ENCODE peak calls at places on chromosomes 16 and 17, in five cellular contexts. One of them, this sample, is unnamed.

GRCh38 chr17:58677204-58677880 is 14.5 kb downstream of the TEX14 start:
- DNase-seq in HCT116: no peak
- DNase-seq in stomach: no peak
- DNase-seq in GM12878: no peak
- DNase-seq in transverse colon: no peak
- DNase-seq in this sample: no peak

GRCh38 chr16:87123356-87124001 is 193.7 kb downstream of the C16orf95 start:
- DNase-seq in HCT116: no peak
- DNase-seq in stomach: no peak
- DNase-seq in transverse colon: no peak
- DNase-seq in GM12878: no peak
- DNase-seq in this sample: no peak

GRCh38 chr16:52497067-52497816 is 49.7 kb downstream of the TOX3 start:
- DNase-seq in stomach: no peak
- DNase-seq in transverse colon: no peak
- DNase-seq in GM12878: no peak
- DNase-seq in HCT116: no peak
- DNase-seq in this sample: no peak

GRCh38 chr17:60134396-60135159 is 15.2 kb upstream of the CA4 start:
- DNase-seq in stomach: peak
- DNase-seq in GM12878: no peak
- DNase-seq in transverse colon: no peak
- DNase-seq in HCT116: no peak
- DNase-seq in this sample: no peak

GRCh38 chr16:47258874-47259461 is 115.2 kb upstream of the NETO2 start:
- DNase-seq in GM12878: peak
- DNase-seq in HCT116: peak
- DNase-seq in stomach: no peak
- DNase-seq in transverse colon: no peak
- DNase-seq in this sample: no peak

GRCh38 chr17:67239597-67239996 is 5.4 kb downstream of the HELZ start:
- DNase-seq in transverse colon: no peak
- DNase-seq in GM12878: no peak
- DNase-seq in HCT116: no peak
- DNase-seq in stomach: no peak
- DNase-seq in this sample: no peak

GRCh38 chr17:72422505-72423285 is 301.9 kb downstream of the SOX9 start:
- DNase-seq in GM12878: peak
- DNase-seq in HCT116: peak
- DNase-seq in stomach: peak
- DNase-seq in transverse colon: peak
- DNase-seq in this sample: no peak

GRCh38 chr17:20092292-20092867 is 83.2 kb downstream of the SPECC1 start:
- DNase-seq in stomach: no peak
- DNase-seq in GM12878: no peak
- DNase-seq in transverse colon: no peak
- DNase-seq in HCT116: no peak
- DNase-seq in this sample: peak

GRCh38 chr17:28878981-28879380 is 18.6 kb downstream of the FLOT2 start:
- DNase-seq in HCT116: peak
- DNase-seq in transverse colon: no peak
- DNase-seq in stomach: peak
- DNase-seq in GM12878: no peak
- DNase-seq in this sample: peak

GRCh38 chr17:28880572-28880945 is 17.0 kb downstream of the FLOT2 start:
- DNase-seq in HCT116: no peak
- DNase-seq in stomach: no peak
- DNase-seq in GM12878: no peak
- DNase-seq in transverse colon: no peak
- DNase-seq in this sample: peak

GRCh38 chr17:28879886-28880571 is 17.5 kb downstream of the FLOT2 start:
- DNase-seq in HCT116: no peak
- DNase-seq in transverse colon: no peak
- DNase-seq in GM12878: no peak
- DNase-seq in stomach: no peak
- DNase-seq in this sample: peak

GRCh38 chr17:28875856-28876564 is 21.2 kb downstream of the ERAL1 start:
- DNase-seq in transverse colon: no peak
- DNase-seq in HCT116: no peak
- DNase-seq in stomach: no peak
- DNase-seq in GM12878: no peak
- DNase-seq in this sample: no peak

DNA sequence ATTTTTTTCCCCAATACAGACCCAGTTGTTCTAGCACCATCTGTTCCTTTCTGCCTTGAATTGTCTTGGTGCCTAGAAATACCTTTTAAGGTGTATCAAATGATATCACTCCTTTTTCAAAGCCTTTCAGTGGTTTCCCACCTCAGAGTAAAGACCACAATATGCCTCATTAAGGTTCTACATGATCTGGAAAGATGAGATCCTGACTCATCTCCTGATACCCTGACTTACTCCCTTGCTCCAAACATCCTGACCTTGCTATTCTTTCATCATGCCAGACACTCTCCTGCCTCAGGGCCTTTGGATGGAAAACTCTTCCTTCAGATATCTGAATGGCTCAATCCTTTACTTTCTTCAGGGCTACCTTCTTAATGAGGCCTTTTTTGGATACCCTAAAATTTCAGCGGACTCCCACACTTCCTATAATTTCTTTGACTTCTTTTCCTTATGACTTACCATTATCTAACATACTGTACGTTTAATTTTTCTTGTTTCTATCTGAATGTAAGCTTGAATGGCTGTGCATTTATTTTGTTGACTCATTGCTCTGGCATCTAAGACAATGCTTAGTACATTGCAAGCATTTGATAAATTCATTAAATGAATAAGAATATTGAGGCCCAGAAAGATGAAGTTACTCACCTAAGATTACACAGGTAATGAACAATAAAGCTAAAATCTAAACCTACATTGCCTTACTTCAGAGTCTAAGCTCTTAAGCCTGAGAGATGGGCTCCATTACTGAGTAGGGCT is 19.2 kb downstream of the FLOT2 start:
- DNase-seq in transverse colon: no peak
- DNase-seq in stomach: no peak
- DNase-seq in HCT116: no peak
- DNase-seq in GM12878: no peak
- DNase-seq in this sample: no peak
- TF ChIP-seq POLR2A in transverse colon: no peak
- TF ChIP-seq POLR2A in stomach: no peak
- TF ChIP-seq POLR2A in HCT116: no peak
- TF ChIP-seq POLR2A in GM12878: no peak
- TF ChIP-seq POLR2A in this sample: no peak

GRCh38 chr16:57372372-57373116 is at the start of gene CX3CL1:
- DNase-seq in GM12878: no peak
- DNase-seq in transverse colon: peak
- DNase-seq in stomach: peak
- DNase-seq in HCT116: no peak
- DNase-seq in this sample: no peak

GRCh38 chr16:57371494-57372371 is 557 bp upstream of the CX3CL1 start:
- DNase-seq in transverse colon: no peak
- DNase-seq in HCT116: no peak
- DNase-seq in stomach: no peak
- DNase-seq in GM12878: no peak
- DNase-seq in this sample: no peak

GRCh38 chr16:57376313-57376818 is 4.1 kb downstream of the CX3CL1 start:
- DNase-seq in transverse colon: no peak
- DNase-seq in stomach: no peak
- DNase-seq in GM12878: no peak
- DNase-seq in HCT116: no peak
- DNase-seq in this sample: no peak

GRCh38 chr16:57374067-57374534 is 1.8 kb downstream of the CX3CL1 start:
- DNase-seq in transverse colon: no peak
- DNase-seq in GM12878: no peak
- DNase-seq in HCT116: no peak
- DNase-seq in stomach: no peak
- DNase-seq in this sample: no peak

DNA sequence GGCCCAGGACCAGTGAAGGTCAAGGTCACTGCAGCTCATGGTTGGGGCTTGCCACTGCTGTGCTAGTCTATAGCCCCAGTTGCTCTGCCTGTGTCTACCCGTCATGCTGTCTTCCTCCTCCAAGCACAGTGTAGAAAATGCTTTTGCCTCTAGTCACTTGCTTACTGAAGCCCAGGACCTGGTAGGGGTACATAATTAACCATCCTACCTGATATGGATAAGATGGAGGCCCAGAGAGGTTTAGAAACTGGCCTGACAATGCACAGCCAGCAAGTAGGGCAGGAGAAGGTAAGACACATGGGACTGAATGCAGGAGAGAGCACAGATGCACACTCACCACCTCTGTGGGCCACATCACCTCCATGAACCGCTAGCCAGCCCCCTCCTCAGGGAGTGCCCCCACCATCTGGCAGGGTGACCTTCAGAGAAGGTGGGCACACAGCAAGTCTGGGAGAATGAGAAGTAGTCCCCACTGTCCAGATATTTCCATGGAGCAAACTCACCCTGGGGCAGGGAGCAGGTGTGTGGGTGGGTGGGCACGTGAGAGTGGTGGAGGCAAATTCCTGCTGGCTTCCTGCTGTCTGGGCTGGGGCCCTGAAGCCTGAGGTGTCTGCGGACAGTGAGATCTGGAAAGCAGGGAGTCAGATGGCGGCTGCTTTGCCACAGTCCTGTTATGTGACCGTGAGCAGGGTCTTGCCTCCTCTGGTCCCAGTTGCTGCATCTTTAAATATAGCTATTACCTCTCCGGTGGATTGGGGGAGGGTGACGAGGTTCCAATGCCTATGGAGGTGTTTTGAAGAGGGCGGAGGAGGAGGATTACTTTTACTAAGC is 1.0 kb downstream of the CX3CL1 start:
- DNase-seq in transverse colon: no peak
- DNase-seq in GM12878: no peak
- DNase-seq in HCT116: no peak
- DNase-seq in stomach: no peak
- DNase-seq in this sample: no peak
- H3K4me3 ChIP-seq in transverse colon: peak
- H3K4me3 ChIP-seq in GM12878: no peak
- H3K4me3 ChIP-seq in HCT116: no peak
- H3K4me3 ChIP-seq in stomach: peak
- H3K4me3 ChIP-seq in this sample: peak

GRCh38 chr17:47096343-47096742 is 92.8 kb downstream of the CDC27 start:
- DNase-seq in stomach: no peak
- DNase-seq in GM12878: no peak
- DNase-seq in transverse colon: no peak
- DNase-seq in HCT116: no peak
- DNase-seq in this sample: no peak

GRCh38 chr17:47102914-47103313 is 86.2 kb downstream of the CDC27 start:
- DNase-seq in GM12878: no peak
- DNase-seq in HCT116: no peak
- DNase-seq in transverse colon: no peak
- DNase-seq in stomach: no peak
- DNase-seq in this sample: no peak

GRCh38 chr17:47099451-47099986 is 89.6 kb downstream of the CDC27 start:
- DNase-seq in transverse colon: peak
- DNase-seq in GM12878: no peak
- DNase-seq in stomach: no peak
- DNase-seq in HCT116: no peak
- DNase-seq in this sample: no peak

GRCh38 chr17:47095268-47095667 is 93.8 kb downstream of the CDC27 start:
- DNase-seq in HCT116: no peak
- DNase-seq in GM12878: no peak
- DNase-seq in stomach: no peak
- DNase-seq in transverse colon: no peak
- DNase-seq in this sample: no peak

DNA sequence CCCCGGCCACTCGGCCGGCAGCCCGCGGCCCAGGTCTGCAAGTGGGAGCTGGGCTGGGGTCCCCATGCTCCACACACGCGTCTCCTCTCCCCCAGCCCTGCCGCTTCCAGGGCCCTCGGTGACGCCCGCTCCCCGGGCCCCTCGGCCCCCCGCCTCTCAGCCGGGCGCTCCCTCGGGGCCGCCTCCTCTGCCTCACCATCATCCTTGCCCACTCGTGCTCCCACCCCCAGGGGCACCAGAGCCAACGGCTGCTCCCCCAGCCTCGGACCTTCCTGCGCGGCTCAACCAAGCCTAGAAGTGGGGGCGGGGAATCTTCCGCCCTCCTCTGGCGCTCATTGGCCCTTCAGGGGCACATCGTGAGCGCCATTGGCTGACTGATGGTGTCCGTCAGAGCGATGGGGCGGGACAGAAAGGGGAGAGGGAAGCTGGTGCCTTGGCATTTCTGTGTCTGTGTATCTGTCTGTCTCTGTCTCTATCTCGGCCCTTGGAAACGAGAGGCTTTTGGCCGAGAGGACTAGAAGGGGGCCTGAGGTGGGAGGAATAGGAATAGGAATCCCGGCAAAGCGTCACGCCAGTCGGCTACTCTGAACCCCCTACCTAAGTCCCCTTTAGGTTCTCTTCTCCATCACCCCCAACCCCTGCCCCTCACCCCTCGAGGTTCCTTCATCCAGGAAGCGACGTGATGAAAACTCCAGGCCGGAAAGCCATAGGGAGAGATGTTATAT is 88.9 kb downstream of the CDC27 start:
- DNase-seq in transverse colon: peak
- DNase-seq in HCT116: peak
- DNase-seq in stomach: peak
- DNase-seq in GM12878: peak
- DNase-seq in this sample: no peak
- TF ChIP-seq POLR2AphosphoS5 in transverse colon: peak
- TF ChIP-seq POLR2AphosphoS5 in HCT116: peak
- TF ChIP-seq POLR2AphosphoS5 in stomach: peak
- TF ChIP-seq POLR2AphosphoS5 in GM12878: no peak
- TF ChIP-seq POLR2AphosphoS5 in this sample: peak

GRCh38 chr17:29388937-29389336 is 1.2 kb upstream of the TAOK1 start:
- DNase-seq in HCT116: no peak
- DNase-seq in GM12878: no peak
- DNase-seq in transverse colon: peak
- DNase-seq in stomach: no peak
- DNase-seq in this sample: no peak

GRCh38 chr17:29394761-29395160 is 4.6 kb downstream of the TAOK1 start:
- DNase-seq in transverse colon: no peak
- DNase-seq in HCT116: no peak
- DNase-seq in stomach: no peak
- DNase-seq in GM12878: no peak
- DNase-seq in this sample: no peak

GRCh38 chr17:29389994-29390855 is at the start of gene TAOK1:
- DNase-seq in stomach: peak
- DNase-seq in transverse colon: peak
- DNase-seq in HCT116: peak
- DNase-seq in GM12878: peak
- DNase-seq in this sample: peak

GRCh38 chr17:29393451-29393850 is 3.3 kb downstream of the TAOK1 start:
- DNase-seq in transverse colon: no peak
- DNase-seq in GM12878: no peak
- DNase-seq in stomach: no peak
- DNase-seq in HCT116: no peak
- DNase-seq in this sample: no peak

DNA sequence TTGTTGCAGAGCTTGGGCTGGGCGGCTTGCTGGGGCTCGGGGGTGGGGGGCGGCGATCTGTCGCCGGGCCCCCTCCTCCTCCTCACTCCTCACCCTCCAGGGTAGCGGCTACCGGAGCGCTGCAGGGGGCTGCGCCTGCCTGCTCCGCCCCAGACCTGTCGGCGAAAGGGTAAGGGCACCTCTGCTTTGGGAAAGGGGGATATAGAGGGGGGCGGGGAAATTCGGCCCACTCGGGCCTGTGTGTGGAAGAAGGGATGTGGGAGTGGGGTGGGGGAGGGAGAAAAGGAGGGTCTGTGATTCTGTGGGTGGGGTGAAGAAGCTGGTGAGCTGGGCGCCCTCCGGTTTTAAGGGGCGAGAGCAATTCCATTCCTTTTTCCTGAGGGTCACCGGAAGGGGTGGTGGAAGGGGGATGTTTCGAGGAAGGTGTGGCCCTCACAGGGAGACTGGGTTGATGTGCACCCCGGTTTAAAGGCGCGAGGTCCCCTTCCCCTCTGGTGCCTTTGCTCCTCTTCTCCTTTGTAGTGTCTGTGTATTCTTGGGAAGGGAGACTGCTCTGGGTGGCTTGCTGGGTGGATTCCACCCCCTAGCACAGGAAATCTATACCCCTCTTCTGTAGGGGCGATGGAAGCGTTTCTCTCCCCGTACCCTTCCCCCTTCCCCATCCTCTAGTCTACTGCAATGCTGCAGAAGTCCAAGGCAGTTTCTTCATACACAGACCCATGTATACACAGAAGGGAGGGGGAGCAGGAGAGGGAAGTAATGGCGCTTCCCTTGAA is 881 bp downstream of the TAOK1 start:
- DNase-seq in transverse colon: peak
- DNase-seq in stomach: no peak
- DNase-seq in HCT116: no peak
- DNase-seq in GM12878: no peak
- DNase-seq in this sample: no peak
- TF ChIP-seq POLR2A in transverse colon: no peak
- TF ChIP-seq POLR2A in stomach: no peak
- TF ChIP-seq POLR2A in HCT116: no peak
- TF ChIP-seq POLR2A in GM12878: no peak
- TF ChIP-seq POLR2A in this sample: no peak